ENCODE peak calls at places on chromosomes 11 and 22, in nine cellular contexts. A is HCT116, Q is Right ventricle myocardium superior, T is mucosa of descending colon, M is choroid plexus epithelial cell, J is islet precursor cell, I is NCI-H1092 treated with DMSO at 0.1 percent for 48 hours, Y is nephron progenitor cell, P is AG04450. N is an unnamed sample.

GRCh38 chr11:5280582-5281102 is 10.9 kb upstream of the HBE1 start:
- DNase-seq in A (peak), Q (peak), T (no peak), M (peak), J (peak), I (no peak), Y (peak), P (peak), N (peak)

GRCh38 chr11:44751066-44751465 is 24.3 kb downstream of the TSPAN18 start:
- DNase-seq in A (no peak), Q (no peak), T (no peak), M (no peak), J (peak), I (no peak), Y (no peak), P (no peak), N (no peak)

GRCh38 chr11:130212431-130212961 is 52.9 kb downstream of the ST14 start:
- DNase-seq in A (no peak), Q (no peak), T (no peak), M (no peak), J (peak), I (no peak), Y (no peak), P (no peak), N (no peak)

GRCh38 chr11:41301023-41301422 is 158.4 kb downstream of the LRRC4C start:
- DNase-seq in A (no peak), Q (no peak), T (no peak), M (peak), J (no peak), I (no peak), Y (no peak), P (no peak), N (peak)

GRCh38 chr11:13962562-13963168 is at the start of gene SPON1:
- DNase-seq in A (no peak), Q (peak), T (peak), M (peak), J (peak), I (peak), Y (peak), P (no peak), N (no peak)

GRCh38 chr22:46393791-46394333 is 58.3 kb downstream of the TRMU start:
- DNase-seq in A (no peak), Q (no peak), T (no peak), M (no peak), J (no peak), I (no peak), Y (no peak), P (no peak), N (no peak)

GRCh38 chr22:38824587-38824986 is 19.2 kb downstream of the NPTXR start:
- DNase-seq in A (no peak), Q (peak), T (no peak), M (peak), J (peak), I (no peak), Y (peak), P (peak), N (no peak)

GRCh38 chr11:121892131-121892681 is 223.8 kb downstream of the BLID start:
- DNase-seq in A (no peak), Q (no peak), T (no peak), M (peak), J (no peak), I (no peak), Y (no peak), P (no peak), N (no peak)

GRCh38 chr11:14566331-14567063 is 46.3 kb upstream of the PSMA1 start:
- DNase-seq in A (no peak), Q (no peak), T (no peak), M (no peak), J (no peak), I (no peak), Y (no peak), P (no peak), N (no peak)